ENCODE peak calls at places on chromosome 2, in four cellular contexts. B is HCT116, Q is K562, Y is H1. Z is an unnamed sample.

GRCh38 chr2:88481937-88482336 is 29.4 kb upstream of the FOXI3 start:
- DNase-seq in B (no peak), Q (no peak), Y (no peak), Z (no peak)

GRCh38 chr2:229408356-229408755 is 137.3 kb upstream of the PID1 start:
- DNase-seq in B (peak), Q (no peak), Y (no peak), Z (no peak)

GRCh38 chr2:208496129-208496528 is 89.5 kb downstream of the PTH2R start:
- DNase-seq in B (no peak), Q (no peak), Y (no peak), Z (no peak)

GRCh38 chr2:240400319-240401161 is 34.9 kb upstream of the GPC1 start:
- DNase-seq in B (no peak), Q (no peak), Y (no peak), Z (no peak)

GRCh38 chr2:240572141-240573031 is 4.1 kb downstream of the RNPEPL1 start:
- DNase-seq in B (no peak), Q (no peak), Y (no peak), Z (no peak)

GRCh38 chr2:172639823-172640222 is 83.9 kb downstream of the PDK1 start:
- DNase-seq in B (no peak), Q (peak), Y (no peak), Z (no peak)

GRCh38 chr2:84285056-84285747 is 173.9 kb downstream of the SUCLG1 start:
- DNase-seq in B (no peak), Q (no peak), Y (no peak), Z (no peak)

GRCh38 chr2:16005819-16006536 is 65.6 kb downstream of the MYCN start:
- DNase-seq in B (peak), Q (no peak), Y (no peak), Z (no peak)

GRCh38 chr2:38626326-38627031 is 23.8 kb upstream of the HNRNPLL start:
- DNase-seq in B (no peak), Q (no peak), Y (no peak), Z (no peak)

GRCh38 chr2:200791905-200792304 is 19.8 kb upstream of the BZW1 start:
- DNase-seq in B (no peak), Q (no peak), Y (no peak), Z (no peak)

GRCh38 chr2:118443596-118443995 is 355.3 kb downstream of the INSIG2 start:
- DNase-seq in B (no peak), Q (no peak), Y (no peak), Z (no peak)

GRCh38 chr2:109421101-109421500 is 192.7 kb downstream of the SEPTIN10 start:
- DNase-seq in B (no peak), Q (no peak), Y (no peak), Z (no peak)

GRCh38 chr2:11930211-11930761 is 183.9 kb downstream of the LPIN1 start:
- DNase-seq in B (no peak), Q (no peak), Y (no peak), Z (peak)

GRCh38 chr2:152598975-152599724 is 118.1 kb downstream of the PRPF40A start:
- DNase-seq in B (peak), Q (no peak), Y (no peak), Z (no peak)

GRCh38 chr2:240195316-240195861 is 54.9 kb upstream of the OTOS start:
- DNase-seq in B (no peak), Q (no peak), Y (no peak), Z (no peak)

GRCh38 chr2:162257416-162257815 is 14.2 kb upstream of the FAP start:
- DNase-seq in B (no peak), Q (no peak), Y (no peak), Z (no peak)

GRCh38 chr2:172299741-172300140 is 127.6 kb upstream of the ITGA6 start:
- DNase-seq in B (no peak), Q (no peak), Y (no peak), Z (no peak)

GRCh38 chr2:165238295-165238694 is 919 bp upstream of the SCN2A start:
- DNase-seq in B (no peak), Q (no peak), Y (no peak), Z (no peak)

DNA sequence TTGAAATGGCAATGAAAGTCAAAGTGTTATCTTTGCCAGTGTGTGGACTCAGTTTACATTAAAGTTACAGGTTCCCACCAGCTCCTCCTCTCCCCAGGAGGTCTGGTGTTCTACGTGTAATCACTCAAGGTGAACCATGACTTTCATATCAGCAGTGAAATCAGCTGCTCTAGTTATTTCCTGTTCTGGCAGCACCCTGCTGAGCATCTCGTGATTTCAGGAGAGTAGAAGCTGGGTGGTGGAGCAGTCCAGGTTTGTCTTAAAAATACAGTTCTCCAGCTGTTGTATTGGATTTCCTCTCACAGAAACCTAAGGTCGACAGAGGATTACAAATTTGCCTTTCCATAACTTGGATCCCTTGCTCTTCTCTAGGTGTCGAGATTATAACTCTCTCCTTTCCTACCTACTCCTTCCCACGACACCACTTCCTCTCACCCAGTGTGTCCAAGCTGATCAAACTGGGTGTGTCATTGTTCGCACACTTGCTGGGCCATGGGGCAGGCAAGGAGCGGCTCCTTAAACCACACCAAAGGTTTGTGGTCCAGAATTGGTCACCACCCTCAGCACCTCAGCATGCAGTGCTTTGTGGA is 13.0 kb upstream of the ARHGAP25 start:
- DNase-seq in B (peak), Q (no peak), Y (no peak), Z (no peak)
- H3K4me3 ChIP-seq in B (no peak), Q (no peak), Y (no peak), Z (no peak)

GRCh38 chr2:149158957-149159356 is 120.5 kb downstream of the LYPD6B start:
- DNase-seq in B (no peak), Q (no peak), Y (no peak), Z (no peak)
- TF ChIP-seq JUND in B (no peak), Q (no peak), Y (no peak), Z (no peak)

DNA sequence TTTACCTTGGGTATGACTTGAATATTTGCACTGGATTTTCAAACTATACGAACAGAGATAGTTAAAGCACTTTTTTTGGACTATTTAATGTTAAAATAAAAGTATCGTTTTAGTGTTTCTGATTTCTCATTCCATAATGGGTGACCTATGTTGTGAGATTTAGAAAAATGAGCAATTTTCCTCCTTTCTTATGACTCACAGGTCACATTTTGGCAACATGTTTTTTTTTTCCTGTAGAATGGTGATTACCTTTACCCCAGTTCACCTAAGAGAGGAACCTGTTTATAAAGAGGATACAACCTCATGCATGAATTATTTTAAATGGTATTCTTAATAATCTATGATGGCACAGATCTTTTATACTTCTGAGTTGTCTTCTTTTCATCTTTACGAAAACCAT is 65.2 kb downstream of the BABAM2 start:
- DNase-seq in B (no peak), Q (no peak), Y (no peak), Z (no peak)
- H3K4me3 ChIP-seq in B (no peak), Q (no peak), Y (no peak), Z (no peak)

DNA sequence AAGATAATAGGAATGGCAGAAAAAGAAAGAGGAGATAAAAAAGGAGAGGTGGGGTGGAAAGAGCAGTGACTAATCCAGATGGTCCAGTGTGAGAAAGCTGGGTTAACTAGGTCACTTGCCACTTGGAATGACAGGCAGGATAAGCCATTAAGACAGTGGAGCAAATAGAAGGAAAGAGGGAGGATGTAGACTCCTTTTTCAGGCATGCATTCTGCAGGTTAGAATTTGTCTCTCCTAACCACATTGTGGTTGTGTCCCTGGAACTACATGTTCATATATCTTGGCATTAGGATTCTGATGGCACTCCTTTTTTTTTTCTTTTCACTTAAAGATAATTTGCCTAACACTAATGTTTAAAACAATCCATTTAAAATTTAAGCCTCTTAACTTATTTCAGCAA is 13.4 kb upstream of the NEMP2 start:
- DNase-seq in B (no peak), Q (no peak), Y (no peak), Z (no peak)
- TF ChIP-seq JUND in B (no peak), Q (no peak), Y (no peak), Z (no peak)